ENCODE peak calls at places on chromosomes 5 and 9, in ten cellular contexts. I, J, L, F, T, Y, W, K, R and E are unnamed samples.

GRCh38 chr5:135399838-135400542 is 959 bp upstream of the MACROH2A1 start:
- DNase-seq in I (no peak), J (no peak), L (no peak), F (no peak), T (no peak), Y (no peak), W (no peak), K (no peak), R (peak; percentile 51), E (no peak)

GRCh38 chr9:135244271-135244691 is 156.8 kb downstream of the OLFM1 start:
- DNase-seq in I (no peak), J (no peak), L (no peak), F (no peak), T (no peak), Y (no peak), W (no peak), K (no peak), R (no peak), E (no peak)

GRCh38 chr5:54774281-54775171 is 210.9 kb downstream of the ESM1 start:
- DNase-seq in I (no peak), J (no peak), L (no peak), F (no peak), T (no peak), Y (no peak), W (no peak), K (no peak), R (peak; percentile 87), E (no peak)

GRCh38 chr9:73183917-73184861 is 32.5 kb downstream of the ANXA1 start:
- DNase-seq in I (peak; percentile 13), J (peak; percentile 54), L (no peak), F (no peak), T (no peak), Y (no peak), W (peak; percentile 40), K (no peak), R (peak; percentile 60), E (no peak)

GRCh38 chr5:45281081-45281480 is 415.1 kb downstream of the HCN1 start:
- DNase-seq in I (no peak), J (no peak), L (no peak), F (no peak), T (no peak), Y (no peak), W (no peak), K (no peak), R (no peak), E (no peak)

GRCh38 chr9:21812415-21812814 is 10.0 kb downstream of the MTAP start:
- DNase-seq in I (no peak), J (no peak), L (no peak), F (no peak), T (no peak), Y (no peak), W (peak; percentile 81), K (no peak), R (peak; percentile 79), E (no peak)

GRCh38 chr5:111107371-111107770 is 15.2 kb downstream of the WDR36 start:
- DNase-seq in I (no peak), J (no peak), L (no peak), F (no peak), T (no peak), Y (no peak), W (no peak), K (no peak), R (no peak), E (no peak)

GRCh38 chr9:130288393-130288792 is 22.8 kb downstream of the HMCN2 start:
- DNase-seq in I (no peak), J (no peak), L (no peak), F (no peak), T (no peak), Y (no peak), W (no peak), K (no peak), R (no peak), E (no peak)

GRCh38 chr5:65423623-65424022 is 58.1 kb downstream of the ADAMTS6 start:
- DNase-seq in I (no peak), J (no peak), L (no peak), F (no peak), T (no peak), Y (no peak), W (no peak), K (no peak), R (no peak), E (no peak)

GRCh38 chr9:34628656-34629491 is at the start of gene ARID3C:
- DNase-seq in I (no peak), J (peak; percentile 40), L (peak; percentile 48), F (peak; percentile 58), T (no peak), Y (peak; percentile 60), W (no peak), K (no peak), R (peak; percentile 72), E (peak; percentile 61)

GRCh38 chr5:91123896-91124295 is 259.2 kb downstream of the ARRDC3 start:
- DNase-seq in I (no peak), J (no peak), L (no peak), F (no peak), T (no peak), Y (no peak), W (no peak), K (no peak), R (peak; percentile 47), E (no peak)

GRCh38 chr5:149207821-149208220 is 63.8 kb upstream of the AFAP1L1 start:
- DNase-seq in I (no peak), J (no peak), L (no peak), F (no peak), T (no peak), Y (no peak), W (no peak), K (no peak), R (no peak), E (no peak)

GRCh38 chr5:59062986-59063683 is 480.3 kb downstream of the RAB3C start:
- DNase-seq in I (no peak), J (no peak), L (no peak), F (no peak), T (no peak), Y (no peak), W (peak; percentile 90), K (no peak), R (no peak), E (no peak)

GRCh38 chr5:102617187-102617856 is 118.5 kb upstream of the SLCO6A1 start:
- DNase-seq in I (no peak), J (no peak), L (no peak), F (no peak), T (no peak), Y (no peak), W (no peak), K (no peak), R (peak; percentile 25), E (no peak)

GRCh38 chr5:152113401-152113800 is 188.8 kb upstream of the GLRA1 start:
- DNase-seq in I (no peak), J (peak; percentile 63), L (peak; percentile 42), F (no peak), T (peak; percentile 53), Y (no peak), W (no peak), K (no peak), R (no peak), E (no peak)

GRCh38 chr5:67015577-67016290 is 180.9 kb downstream of the CD180 start:
- DNase-seq in I (no peak), J (no peak), L (no peak), F (peak; percentile 40), T (no peak), Y (no peak), W (peak; percentile 72), K (no peak), R (no peak), E (no peak)

GRCh38 chr9:125969462-125969861 is 222.3 kb downstream of the PBX3 start:
- DNase-seq in I (no peak), J (no peak), L (no peak), F (no peak), T (no peak), Y (no peak), W (no peak), K (no peak), R (no peak), E (no peak)